ENCODE peak calls at places on chromosomes 4 and X, in six cellular contexts. M is GM20000, Z is GM13976, F is suprapubic skin, U is neural progenitor cell, V is hepatocyte. J is an unnamed sample.

GRCh38 chrX:41971346-41971745 is 48.0 kb upstream of the CASK start:
- DNase-seq in U (no peak), F (no peak), Z (no peak), V (no peak), M (no peak), J (no peak)

GRCh38 chr4:127145001-127145400 is 487.8 kb upstream of the INTU start:
- DNase-seq in Z (no peak), V (no peak), U (peak), F (no peak), M (no peak), J (no peak)

GRCh38 chrX:1400731-1401471 is 9.0 kb upstream of the SLC25A6 start:
- DNase-seq in V (no peak), U (peak), F (peak), M (no peak), Z (no peak), J (no peak)

GRCh38 chrX:112521658-112522057 is 158.1 kb downstream of the LHFPL1 start:
- DNase-seq in U (no peak), M (no peak), V (no peak), Z (no peak), F (no peak), J (no peak)

GRCh38 chr4:145795535-145795934 is 115.6 kb downstream of the C4orf51 start:
- DNase-seq in F (no peak), V (no peak), Z (no peak), M (no peak), U (no peak), J (no peak)

GRCh38 chrX:152823657-152824056 is 6.9 kb downstream of the CETN2 start:
- DNase-seq in F (no peak), U (no peak), V (no peak), Z (no peak), M (no peak), J (no peak)

GRCh38 chrX:108494416-108495095 is 54.9 kb downstream of the COL4A5 start:
- DNase-seq in U (no peak), F (no peak), Z (no peak), M (no peak), V (no peak), J (no peak)

GRCh38 chr4:2871911-2872310 is 28.3 kb downstream of the ADD1 start:
- DNase-seq in Z (no peak), F (no peak), V (no peak), U (no peak), M (no peak), J (no peak)

GRCh38 chrX:101958139-101958538 is 26.3 kb upstream of the ZMAT1 start:
- DNase-seq in Z (no peak), V (peak), F (no peak), M (no peak), U (no peak), J (no peak)

GRCh38 chrX:47991263-47992092 is 12.3 kb downstream of the ZNF182 start:
- DNase-seq in M (no peak), V (no peak), Z (no peak), U (no peak), F (no peak), J (no peak)

GRCh38 chr4:154578919-154579318 is 11.6 kb downstream of the FGA start:
- DNase-seq in F (no peak), U (no peak), V (no peak), M (no peak), Z (no peak), J (no peak)

GRCh38 chr4:168573870-168574269 is 77.0 kb downstream of the PALLD start:
- DNase-seq in V (no peak), M (no peak), F (no peak), Z (no peak), U (no peak), J (no peak)

GRCh38 chrX:115940348-115940747 is 230.2 kb upstream of the AGTR2 start:
- DNase-seq in V (no peak), M (no peak), Z (peak), U (no peak), F (no peak), J (no peak)

GRCh38 chr4:146327859-146328258 is 113.5 kb downstream of the REELD1 start:
- DNase-seq in M (no peak), Z (no peak), U (no peak), V (no peak), F (no peak), J (no peak)

GRCh38 chr4:45033676-45034410 is 307.5 kb upstream of the GNPDA2 start:
- DNase-seq in V (no peak), M (no peak), U (no peak), F (no peak), Z (no peak), J (no peak)

GRCh38 chrX:126557151-126557550 is 4.5 kb upstream of the DCAF12L1 start:
- DNase-seq in V (no peak), U (no peak), M (no peak), Z (no peak), F (no peak), J (no peak)

GRCh38 chr4:168589154-168589553 is 92.3 kb downstream of the PALLD start:
- DNase-seq in U (no peak), F (no peak), V (peak), M (no peak), Z (no peak), J (no peak)

GRCh38 chr4:1851575-1852415 is 4.2 kb downstream of the LETM1 start:
- DNase-seq in V (no peak), M (no peak), U (no peak), Z (no peak), F (no peak), J (no peak)

GRCh38 chrX:102746134-102746584 is 25.6 kb downstream of the GPRASP3 start:
- DNase-seq in V (peak), U (peak), M (peak), Z (peak), F (peak), J (no peak)

GRCh38 chrX:139106111-139106510 is 394.6 kb upstream of the FGF13 start:
- DNase-seq in F (no peak), U (no peak), Z (no peak), M (no peak), V (peak), J (no peak)

GRCh38 chr4:185238261-185238681 is 28.9 kb downstream of the SNX25 start:
- DNase-seq in M (no peak), F (no peak), V (no peak), Z (no peak), U (no peak), J (no peak)

GRCh38 chr4:182748949-182749348 is 168.2 kb downstream of the DCTD start:
- DNase-seq in F (no peak), Z (no peak), V (no peak), M (no peak), U (no peak), J (no peak)

GRCh38 chr4:69830529-69831269 is 29.2 kb downstream of the SULT1E1 start:
- DNase-seq in Z (no peak), F (no peak), U (no peak), V (peak), M (no peak), J (no peak)

GRCh38 chr4:165124488-165124887 is 11.8 kb upstream of the TMEM192 start:
- DNase-seq in U (no peak), M (no peak), V (no peak), F (no peak), Z (no peak), J (no peak)

GRCh38 chr4:110735691-110736090 is 112.8 kb upstream of the PITX2 start:
- DNase-seq in U (no peak), M (no peak), Z (no peak), V (peak), F (no peak), J (no peak)

GRCh38 chr4:7208509-7209451 is 16.4 kb downstream of the SORCS2 start:
- DNase-seq in V (no peak), Z (no peak), M (no peak), U (no peak), F (no peak), J (no peak)
- TF ChIP-seq CTCF in V (no peak), Z (no peak), M (no peak), U (no peak), F (no peak), J (no peak)

GRCh38 chr4:11543710-11544109 is 115.0 kb upstream of the HS3ST1 start:
- DNase-seq in M (no peak), Z (no peak), V (no peak), F (no peak), U (no peak), J (no peak)

GRCh38 chr4:11532138-11532537 is 103.4 kb upstream of the HS3ST1 start:
- DNase-seq in M (no peak), V (peak), Z (no peak), U (no peak), F (no peak), J (no peak)

GRCh38 chr4:11535333-11535732 is 106.6 kb upstream of the HS3ST1 start:
- DNase-seq in M (no peak), U (peak), V (no peak), F (no peak), Z (no peak), J (no peak)

GRCh38 chr4:11542952-11543351 is 114.3 kb upstream of the HS3ST1 start:
- DNase-seq in Z (no peak), V (no peak), U (no peak), M (no peak), F (no peak), J (no peak)

GRCh38 chr4:11537846-11538245 is 109.2 kb upstream of the HS3ST1 start:
- DNase-seq in V (no peak), U (no peak), Z (no peak), F (no peak), M (no peak), J (no peak)
- TF ChIP-seq CTCF in V (no peak), U (no peak), Z (no peak), F (no peak), M (no peak), J (no peak)

GRCh38 chr4:336893-337142 is 796 bp upstream of the ZNF141 start:
- DNase-seq in M (no peak), U (peak), F (no peak), Z (no peak), V (peak), J (no peak)

GRCh38 chr4:337932-338758 is 531 bp downstream of the ZNF141 start:
- DNase-seq in F (peak), Z (no peak), U (no peak), M (peak), V (peak), J (peak)

GRCh38 chr4:337143-337931 is at the start of gene ZNF141:
- DNase-seq in U (peak), F (peak), M (peak), Z (peak), V (peak), J (peak)

GRCh38 chr4:338759-339097 is 1.1 kb downstream of the ZNF141 start:
- DNase-seq in F (peak), M (no peak), U (peak), Z (no peak), V (no peak), J (no peak)

GRCh38 chr4:340011-340410 is 2.4 kb downstream of the ZNF141 start:
- DNase-seq in M (no peak), F (no peak), Z (no peak), U (peak), V (no peak), J (no peak)
- TF ChIP-seq CTCF in M (no peak), F (no peak), Z (no peak), U (peak), V (no peak), J (peak)

GRCh38 chrX:148049441-148049840 is 68.3 kb downstream of the FMR1NB start:
- DNase-seq in V (peak), F (no peak), Z (peak), M (peak), U (peak), J (no peak)
- TF ChIP-seq CTCF in V (peak), F (peak), Z (peak), M (no peak), U (peak), J (peak)